ENCODE peak calls at places on chromosome 4, in eight cellular contexts. O is adrenal gland; F is head of caudate nucleus; P is HTR-8/SVneo; A is stimulated activated CD4-positive, alpha-beta T cell treated with anti-CD3 and anti-CD28 coated beads, Interleukin-15, amount 100 ng/mL, for 1 hour; Y is Calu3; L is HCEC 1CT; G is D721Med. Q is an unnamed sample.

GRCh38 chr4:84498203-84499026 is 677 bp downstream of the NKX6-1 start:
- DNase-seq in O (no peak), F (no peak), P (no peak), A (no peak), Y (peak), L (no peak), G (no peak), Q (no peak)

GRCh38 chr4:27000820-27001219 is 140.2 kb downstream of the STIM2 start:
- DNase-seq in O (no peak), F (no peak), P (no peak), A (no peak), Y (peak), L (no peak), G (no peak), Q (no peak)

GRCh38 chr4:152415980-152416379 is 119.9 kb downstream of the FBXW7 start:
- DNase-seq in O (no peak), F (no peak), P (peak), A (no peak), Y (no peak), L (peak), G (no peak), Q (no peak)

GRCh38 chr4:183888564-183888963 is 16.5 kb upstream of the STOX2 start:
- DNase-seq in O (no peak), F (no peak), P (no peak), A (no peak), Y (no peak), L (no peak), G (no peak), Q (no peak)

GRCh38 chr4:40289366-40290188 is 45.6 kb upstream of the CHRNA9 start:
- DNase-seq in O (no peak), F (no peak), P (no peak), A (no peak), Y (no peak), L (no peak), G (no peak), Q (no peak)

GRCh38 chr4:161949941-161950725 is 213.7 kb downstream of the FSTL5 start:
- DNase-seq in O (no peak), F (no peak), P (no peak), A (no peak), Y (no peak), L (peak), G (no peak), Q (no peak)

GRCh38 chr4:4948370-4948769 is 70.9 kb downstream of the CYTL1 start:
- DNase-seq in O (no peak), F (no peak), P (no peak), A (no peak), Y (no peak), L (no peak), G (no peak), Q (no peak)

GRCh38 chr4:83011779-83012630 is 1.4 kb upstream of the LIN54 start:
- DNase-seq in O (peak), F (peak), P (no peak), A (peak), Y (peak), L (no peak), G (no peak), Q (no peak)

GRCh38 chr4:159937595-159937994 is 834.7 kb downstream of the RAPGEF2 start:
- DNase-seq in O (no peak), F (no peak), P (no peak), A (no peak), Y (no peak), L (no peak), G (no peak), Q (no peak)

GRCh38 chr4:26141101-26141830 is 179.5 kb upstream of the RBPJ start:
- DNase-seq in O (no peak), F (no peak), P (no peak), A (no peak), Y (no peak), L (no peak), G (no peak), Q (no peak)

GRCh38 chr4:137664055-137664405 is 131.7 kb upstream of the PCDH18 start:
- DNase-seq in O (no peak), F (no peak), P (peak), A (no peak), Y (no peak), L (peak), G (no peak), Q (no peak)

GRCh38 chr4:13765535-13765934 is 138.0 kb upstream of the BOD1L1 start:
- DNase-seq in O (no peak), F (no peak), P (no peak), A (no peak), Y (no peak), L (peak), G (no peak), Q (no peak)

GRCh38 chr4:65791807-65792308 is 121.6 kb upstream of the EPHA5 start:
- DNase-seq in O (no peak), F (no peak), P (no peak), A (no peak), Y (no peak), L (no peak), G (no peak), Q (no peak)

GRCh38 chr4:169410839-169411770 is 140.3 kb upstream of the SH3RF1 start:
- DNase-seq in O (peak), F (no peak), P (peak), A (no peak), Y (no peak), L (peak), G (no peak), Q (peak)

GRCh38 chr4:53899544-53900274 is 164.7 kb downstream of the CHIC2 start:
- DNase-seq in O (peak), F (no peak), P (no peak), A (no peak), Y (no peak), L (peak), G (no peak), Q (no peak)

GRCh38 chr4:56424697-56425514 is 10.5 kb downstream of the PPAT start:
- DNase-seq in O (peak), F (peak), P (no peak), A (no peak), Y (peak), L (peak), G (no peak), Q (no peak)

GRCh38 chr4:120667102-120667501 is 255.4 kb downstream of the PRDM5 start:
- DNase-seq in O (no peak), F (no peak), P (no peak), A (no peak), Y (no peak), L (no peak), G (no peak), Q (no peak)

GRCh38 chr4:40662962-40663604 is 33.4 kb upstream of the RBM47 start:
- DNase-seq in O (peak), F (no peak), P (peak), A (no peak), Y (peak), L (peak), G (no peak), Q (no peak)

GRCh38 chr4:22312113-22312512 is 203.8 kb downstream of the ADGRA3 start:
- DNase-seq in O (no peak), F (no peak), P (no peak), A (no peak), Y (no peak), L (no peak), G (no peak), Q (no peak)

GRCh38 chr4:22434895-22435294 is 81.0 kb downstream of the ADGRA3 start:
- DNase-seq in O (peak), F (peak), P (peak), A (no peak), Y (peak), L (peak), G (no peak), Q (no peak)

GRCh38 chr4:138400528-138400927 is 158.4 kb upstream of the SLC7A11 start:
- DNase-seq in O (no peak), F (no peak), P (no peak), A (no peak), Y (no peak), L (no peak), G (no peak), Q (no peak)

GRCh38 chr4:158856852-158857251 is 88.0 kb downstream of the FNIP2 start:
- DNase-seq in O (no peak), F (no peak), P (peak), A (no peak), Y (no peak), L (peak), G (no peak), Q (no peak)

GRCh38 chr4:39942507-39942906 is 35.2 kb downstream of the PDS5A start:
- DNase-seq in O (no peak), F (no peak), P (no peak), A (no peak), Y (no peak), L (no peak), G (no peak), Q (no peak)